ENCODE peak calls at places on chromosomes 13 and 19, in seven cellular contexts. One of them, this sample, is unnamed.
A peak's percentile ranks its signal among the peaks of the same experiment; 100 is the strongest.

GRCh38 chr13:93259527-93260080 is 33.0 kb downstream of the GPC6 start:
- DNase-seq in nephron progenitor cell: no peak
- DNase-seq in neuronal stem cell: no peak
- DNase-seq in HCEC 1CT: peak; percentile 55
- DNase-seq in GM04503: no peak
- DNase-seq in BE2C: no peak
- DNase-seq in activated CD8-positive, alpha-beta memory T cell treated with anti-CD3 and anti-CD28 coated beads for 4 hours: no peak
- DNase-seq in this sample: no peak

GRCh38 chr19:869245-870177 is 10.0 kb downstream of the CFD start:
- DNase-seq in nephron progenitor cell: no peak
- DNase-seq in BE2C: no peak
- DNase-seq in neuronal stem cell: no peak
- DNase-seq in HCEC 1CT: peak; percentile 90
- DNase-seq in GM04503: peak; percentile 80
- DNase-seq in activated CD8-positive, alpha-beta memory T cell treated with anti-CD3 and anti-CD28 coated beads for 4 hours: no peak
- DNase-seq in this sample: no peak

GRCh38 chr19:8973501-8974091 is 36.6 kb downstream of the MUC16 start:
- DNase-seq in BE2C: no peak
- DNase-seq in nephron progenitor cell: peak; percentile 30
- DNase-seq in GM04503: no peak
- DNase-seq in activated CD8-positive, alpha-beta memory T cell treated with anti-CD3 and anti-CD28 coated beads for 4 hours: no peak
- DNase-seq in neuronal stem cell: no peak
- DNase-seq in HCEC 1CT: no peak
- DNase-seq in this sample: no peak

GRCh38 chr13:50969691-50970090 is 60.1 kb downstream of the RNASEH2B start:
- DNase-seq in nephron progenitor cell: peak; percentile 18
- DNase-seq in neuronal stem cell: no peak
- DNase-seq in HCEC 1CT: no peak
- DNase-seq in GM04503: no peak
- DNase-seq in activated CD8-positive, alpha-beta memory T cell treated with anti-CD3 and anti-CD28 coated beads for 4 hours: no peak
- DNase-seq in BE2C: peak; percentile 26
- DNase-seq in this sample: peak; percentile 44

GRCh38 chr13:88246239-88246638 is 575.1 kb downstream of the SLITRK5 start:
- DNase-seq in neuronal stem cell: no peak
- DNase-seq in activated CD8-positive, alpha-beta memory T cell treated with anti-CD3 and anti-CD28 coated beads for 4 hours: no peak
- DNase-seq in HCEC 1CT: no peak
- DNase-seq in BE2C: peak; percentile 3
- DNase-seq in nephron progenitor cell: no peak
- DNase-seq in GM04503: no peak
- DNase-seq in this sample: no peak

GRCh38 chr19:8361921-8362793 is 1.8 kb upstream of the ANGPTL4 start:
- DNase-seq in GM04503: peak; percentile 90
- DNase-seq in activated CD8-positive, alpha-beta memory T cell treated with anti-CD3 and anti-CD28 coated beads for 4 hours: no peak
- DNase-seq in HCEC 1CT: peak; percentile 97
- DNase-seq in BE2C: peak; percentile 69
- DNase-seq in nephron progenitor cell: no peak
- DNase-seq in neuronal stem cell: no peak
- DNase-seq in this sample: peak; percentile 61

GRCh38 chr13:59442946-59443345 is 720.8 kb downstream of the DIAPH3 start:
- DNase-seq in nephron progenitor cell: no peak
- DNase-seq in HCEC 1CT: no peak
- DNase-seq in BE2C: no peak
- DNase-seq in neuronal stem cell: no peak
- DNase-seq in GM04503: no peak
- DNase-seq in activated CD8-positive, alpha-beta memory T cell treated with anti-CD3 and anti-CD28 coated beads for 4 hours: no peak
- DNase-seq in this sample: no peak

GRCh38 chr19:47350599-47350998 is 1.5 kb downstream of the DHX34 start:
- DNase-seq in BE2C: no peak
- DNase-seq in neuronal stem cell: no peak
- DNase-seq in nephron progenitor cell: no peak
- DNase-seq in HCEC 1CT: no peak
- DNase-seq in GM04503: no peak
- DNase-seq in activated CD8-positive, alpha-beta memory T cell treated with anti-CD3 and anti-CD28 coated beads for 4 hours: no peak
- DNase-seq in this sample: no peak

GRCh38 chr19:47762615-47763308 is 15.7 kb upstream of the SELENOW start:
- DNase-seq in activated CD8-positive, alpha-beta memory T cell treated with anti-CD3 and anti-CD28 coated beads for 4 hours: no peak
- DNase-seq in nephron progenitor cell: no peak
- DNase-seq in neuronal stem cell: no peak
- DNase-seq in GM04503: no peak
- DNase-seq in BE2C: no peak
- DNase-seq in HCEC 1CT: no peak
- DNase-seq in this sample: no peak

GRCh38 chr19:49010453-49010852 is 6.4 kb downstream of the LHB start:
- DNase-seq in BE2C: no peak
- DNase-seq in GM04503: no peak
- DNase-seq in HCEC 1CT: no peak
- DNase-seq in activated CD8-positive, alpha-beta memory T cell treated with anti-CD3 and anti-CD28 coated beads for 4 hours: no peak
- DNase-seq in nephron progenitor cell: no peak
- DNase-seq in neuronal stem cell: no peak
- DNase-seq in this sample: no peak

GRCh38 chr13:60788156-60788829 is 391.3 kb downstream of the TDRD3 start:
- DNase-seq in GM04503: no peak
- DNase-seq in HCEC 1CT: no peak
- DNase-seq in neuronal stem cell: no peak
- DNase-seq in BE2C: no peak
- DNase-seq in nephron progenitor cell: no peak
- DNase-seq in activated CD8-positive, alpha-beta memory T cell treated with anti-CD3 and anti-CD28 coated beads for 4 hours: no peak
- DNase-seq in this sample: no peak

GRCh38 chr19:17953316-17953801 is 13.5 kb upstream of the KCNN1 start:
- DNase-seq in HCEC 1CT: no peak
- DNase-seq in nephron progenitor cell: no peak
- DNase-seq in BE2C: no peak
- DNase-seq in neuronal stem cell: no peak
- DNase-seq in activated CD8-positive, alpha-beta memory T cell treated with anti-CD3 and anti-CD28 coated beads for 4 hours: no peak
- DNase-seq in GM04503: no peak
- DNase-seq in this sample: no peak

GRCh38 chr13:99661791-99662190 is 160.5 kb downstream of the TM9SF2 start:
- DNase-seq in BE2C: no peak
- DNase-seq in HCEC 1CT: no peak
- DNase-seq in nephron progenitor cell: peak; percentile 25
- DNase-seq in neuronal stem cell: peak; percentile 90
- DNase-seq in GM04503: no peak
- DNase-seq in activated CD8-positive, alpha-beta memory T cell treated with anti-CD3 and anti-CD28 coated beads for 4 hours: no peak
- DNase-seq in this sample: no peak

GRCh38 chr13:25887962-25888655 is 163.7 kb downstream of the SHISA2 start:
- DNase-seq in neuronal stem cell: no peak
- DNase-seq in BE2C: no peak
- DNase-seq in nephron progenitor cell: no peak
- DNase-seq in activated CD8-positive, alpha-beta memory T cell treated with anti-CD3 and anti-CD28 coated beads for 4 hours: no peak
- DNase-seq in GM04503: no peak
- DNase-seq in HCEC 1CT: no peak
- DNase-seq in this sample: no peak

GRCh38 chr13:19984430-19985218 is 26.1 kb downstream of the ZMYM2 start:
- DNase-seq in BE2C: no peak
- DNase-seq in HCEC 1CT: peak; percentile 44
- DNase-seq in nephron progenitor cell: no peak
- DNase-seq in activated CD8-positive, alpha-beta memory T cell treated with anti-CD3 and anti-CD28 coated beads for 4 hours: no peak
- DNase-seq in neuronal stem cell: peak; percentile 3
- DNase-seq in GM04503: peak; percentile 2
- DNase-seq in this sample: peak; percentile 37

GRCh38 chr19:32324631-32325215 is 20.7 kb upstream of the ZNF507 start:
- DNase-seq in GM04503: no peak
- DNase-seq in BE2C: no peak
- DNase-seq in nephron progenitor cell: no peak
- DNase-seq in activated CD8-positive, alpha-beta memory T cell treated with anti-CD3 and anti-CD28 coated beads for 4 hours: no peak
- DNase-seq in HCEC 1CT: no peak
- DNase-seq in neuronal stem cell: no peak
- DNase-seq in this sample: no peak

GRCh38 chr19:19502808-19503602 is 12.3 kb downstream of the TSSK6 start:
- DNase-seq in neuronal stem cell: no peak
- DNase-seq in nephron progenitor cell: no peak
- DNase-seq in HCEC 1CT: no peak
- DNase-seq in BE2C: no peak
- DNase-seq in GM04503: no peak
- DNase-seq in activated CD8-positive, alpha-beta memory T cell treated with anti-CD3 and anti-CD28 coated beads for 4 hours: no peak
- DNase-seq in this sample: no peak

GRCh38 chr19:34049944-34050343 is 122.4 kb upstream of the LSM14A start:
- DNase-seq in GM04503: no peak
- DNase-seq in neuronal stem cell: no peak
- DNase-seq in nephron progenitor cell: no peak
- DNase-seq in HCEC 1CT: no peak
- DNase-seq in BE2C: no peak
- DNase-seq in activated CD8-positive, alpha-beta memory T cell treated with anti-CD3 and anti-CD28 coated beads for 4 hours: no peak
- DNase-seq in this sample: no peak

GRCh38 chr19:56837004-56837403 is 3.5 kb downstream of the PEG3 start:
- DNase-seq in neuronal stem cell: no peak
- DNase-seq in activated CD8-positive, alpha-beta memory T cell treated with anti-CD3 and anti-CD28 coated beads for 4 hours: no peak
- DNase-seq in BE2C: no peak
- DNase-seq in GM04503: no peak
- DNase-seq in nephron progenitor cell: no peak
- DNase-seq in HCEC 1CT: no peak
- DNase-seq in this sample: peak; percentile 53

GRCh38 chr19:30692517-30692870 is 320.3 kb downstream of the ZNF536 start:
- DNase-seq in neuronal stem cell: no peak
- DNase-seq in nephron progenitor cell: no peak
- DNase-seq in BE2C: no peak
- DNase-seq in GM04503: no peak
- DNase-seq in activated CD8-positive, alpha-beta memory T cell treated with anti-CD3 and anti-CD28 coated beads for 4 hours: no peak
- DNase-seq in HCEC 1CT: no peak
- DNase-seq in this sample: peak; percentile 71

GRCh38 chr13:35512271-35512920 is 35.9 kb upstream of the MAB21L1 start:
- DNase-seq in GM04503: peak; percentile 81
- DNase-seq in BE2C: no peak
- DNase-seq in activated CD8-positive, alpha-beta memory T cell treated with anti-CD3 and anti-CD28 coated beads for 4 hours: no peak
- DNase-seq in nephron progenitor cell: no peak
- DNase-seq in HCEC 1CT: no peak
- DNase-seq in neuronal stem cell: no peak
- DNase-seq in this sample: no peak

GRCh38 chr13:28820099-28821051 is at the start of gene MTUS2:
- DNase-seq in HCEC 1CT: no peak
- DNase-seq in BE2C: no peak
- DNase-seq in GM04503: no peak
- DNase-seq in nephron progenitor cell: peak; percentile 32
- DNase-seq in neuronal stem cell: peak; percentile 6
- DNase-seq in activated CD8-positive, alpha-beta memory T cell treated with anti-CD3 and anti-CD28 coated beads for 4 hours: no peak
- DNase-seq in this sample: peak; percentile 44

GRCh38 chr13:40189885-40190655 is 476.4 kb downstream of the FOXO1 start:
- DNase-seq in GM04503: no peak
- DNase-seq in HCEC 1CT: no peak
- DNase-seq in activated CD8-positive, alpha-beta memory T cell treated with anti-CD3 and anti-CD28 coated beads for 4 hours: no peak
- DNase-seq in BE2C: no peak
- DNase-seq in neuronal stem cell: peak; percentile 59
- DNase-seq in nephron progenitor cell: peak; percentile 16
- DNase-seq in this sample: no peak

GRCh38 chr19:39475748-39476147 is 4.9 kb upstream of the TIMM50 start:
- DNase-seq in BE2C: no peak
- DNase-seq in GM04503: no peak
- DNase-seq in neuronal stem cell: no peak
- DNase-seq in HCEC 1CT: no peak
- DNase-seq in activated CD8-positive, alpha-beta memory T cell treated with anti-CD3 and anti-CD28 coated beads for 4 hours: no peak
- DNase-seq in nephron progenitor cell: no peak
- DNase-seq in this sample: no peak

GRCh38 chr13:113540523-113540922 is 44.0 kb upstream of the TFDP1 start:
- DNase-seq in nephron progenitor cell: no peak
- DNase-seq in BE2C: no peak
- DNase-seq in GM04503: no peak
- DNase-seq in activated CD8-positive, alpha-beta memory T cell treated with anti-CD3 and anti-CD28 coated beads for 4 hours: no peak
- DNase-seq in neuronal stem cell: no peak
- DNase-seq in HCEC 1CT: no peak
- DNase-seq in this sample: no peak

GRCh38 chr13:70189981-70190380 is 81.7 kb upstream of the KLHL1 start:
- DNase-seq in activated CD8-positive, alpha-beta memory T cell treated with anti-CD3 and anti-CD28 coated beads for 4 hours: no peak
- DNase-seq in BE2C: no peak
- DNase-seq in HCEC 1CT: no peak
- DNase-seq in GM04503: no peak
- DNase-seq in nephron progenitor cell: no peak
- DNase-seq in neuronal stem cell: no peak
- DNase-seq in this sample: no peak

GRCh38 chr13:86946734-86947133 is 724.4 kb upstream of the SLITRK5 start:
- DNase-seq in nephron progenitor cell: no peak
- DNase-seq in activated CD8-positive, alpha-beta memory T cell treated with anti-CD3 and anti-CD28 coated beads for 4 hours: no peak
- DNase-seq in BE2C: no peak
- DNase-seq in GM04503: no peak
- DNase-seq in HCEC 1CT: peak; percentile 17
- DNase-seq in neuronal stem cell: no peak
- DNase-seq in this sample: no peak

GRCh38 chr13:77620138-77620537 is 77.3 kb upstream of the SLAIN1 start:
- DNase-seq in BE2C: no peak
- DNase-seq in nephron progenitor cell: no peak
- DNase-seq in neuronal stem cell: no peak
- DNase-seq in GM04503: no peak
- DNase-seq in activated CD8-positive, alpha-beta memory T cell treated with anti-CD3 and anti-CD28 coated beads for 4 hours: no peak
- DNase-seq in HCEC 1CT: no peak
- DNase-seq in this sample: no peak

GRCh38 chr19:38046254-38047047 is 139.4 kb downstream of the SIPA1L3 start:
- DNase-seq in nephron progenitor cell: no peak
- DNase-seq in activated CD8-positive, alpha-beta memory T cell treated with anti-CD3 and anti-CD28 coated beads for 4 hours: no peak
- DNase-seq in BE2C: no peak
- DNase-seq in GM04503: no peak
- DNase-seq in neuronal stem cell: no peak
- DNase-seq in HCEC 1CT: no peak
- DNase-seq in this sample: no peak

GRCh38 chr19:15452111-15453047 is 2.6 kb upstream of the WIZ start:
- DNase-seq in GM04503: no peak
- DNase-seq in nephron progenitor cell: peak; percentile 88
- DNase-seq in BE2C: peak; percentile 99
- DNase-seq in HCEC 1CT: peak; percentile 64
- DNase-seq in activated CD8-positive, alpha-beta memory T cell treated with anti-CD3 and anti-CD28 coated beads for 4 hours: no peak
- DNase-seq in neuronal stem cell: peak; percentile 86
- DNase-seq in this sample: peak; percentile 86

This sample was measured in D341Med.